ENCODE peak calls at places on chromosomes 1 and 21, in nine cellular contexts. D is cardiac muscle cell; I is activated naive CD4-positive, alpha-beta T cell treated with anti-CD3 and anti-CD28 coated beads, Interleukin-2, amount 10 ng/mL, durations not matched to agents 7 days and 5 days; V is stimulated activated CD4-positive, alpha-beta T cell treated with anti-CD3 and anti-CD28 coated beads, Interleukin-12 subunit alpha, Interleukin-12 subunit beta, amount 100 ng/mL, for 4 hours; E is AG04449; T is left ventricle myocardium inferior; M is fibroblast of gingiva; O is ascending aorta; A is HT-29. Z is an unnamed sample.

GRCh38 chr1:28160677-28161328 is 15.7 kb downstream of the PTAFR start:
- DNase-seq in D (no peak), I (no peak), V (no peak), E (peak), T (no peak), M (peak), O (no peak), A (peak), Z (no peak)

GRCh38 chr1:46806196-46807020 is 7.6 kb downstream of the CYP4B1 start:
- DNase-seq in D (no peak), I (no peak), V (no peak), E (no peak), T (peak), M (no peak), O (peak), A (no peak), Z (peak)

GRCh38 chr1:180360333-180361075 is 130.4 kb downstream of the LHX4 start:
- DNase-seq in D (no peak), I (no peak), V (no peak), E (no peak), T (no peak), M (no peak), O (no peak), A (no peak), Z (no peak)

GRCh38 chr21:42669069-42669468 is 15.6 kb downstream of the PDE9A start:
- DNase-seq in D (no peak), I (no peak), V (no peak), E (no peak), T (peak), M (no peak), O (no peak), A (no peak), Z (no peak)

GRCh38 chr1:224539971-224540370 is 76.1 kb upstream of the CNIH3 start:
- DNase-seq in D (no peak), I (no peak), V (no peak), E (no peak), T (no peak), M (peak), O (no peak), A (no peak), Z (no peak)

GRCh38 chr1:174160109-174160473 is 771 bp downstream of the RABGAP1L start:
- DNase-seq in D (peak), I (no peak), V (peak), E (no peak), T (peak), M (peak), O (peak), A (peak), Z (peak)

GRCh38 chr1:151520359-151520758 is 9.2 kb downstream of the CGN start:
- DNase-seq in D (no peak), I (no peak), V (no peak), E (no peak), T (no peak), M (no peak), O (no peak), A (no peak), Z (no peak)

GRCh38 chr1:152928671-152929070 is 18.3 kb upstream of the SPRR5 start:
- DNase-seq in D (no peak), I (no peak), V (no peak), E (no peak), T (no peak), M (no peak), O (no peak), A (no peak), Z (no peak)

GRCh38 chr1:2985121-2985561 is 36.1 kb upstream of the ACTRT2 start:
- DNase-seq in D (no peak), I (peak), V (no peak), E (no peak), T (no peak), M (no peak), O (peak), A (no peak), Z (no peak)

GRCh38 chr1:236176337-236177336 is 34.3 kb downstream of the GPR137B start:
- DNase-seq in D (no peak), I (no peak), V (no peak), E (no peak), T (no peak), M (no peak), O (no peak), A (no peak), Z (no peak)

GRCh38 chr21:45164124-45164511 is 89.7 kb downstream of the ADARB1 start:
- DNase-seq in D (no peak), I (no peak), V (no peak), E (no peak), T (no peak), M (peak), O (no peak), A (no peak), Z (no peak)

GRCh38 chr1:180593382-180593781 is 34.6 kb downstream of the OVAAL start:
- DNase-seq in D (no peak), I (no peak), V (no peak), E (no peak), T (no peak), M (no peak), O (no peak), A (no peak), Z (no peak)

GRCh38 chr1:99557556-99558256 is 88.2 kb upstream of the PALMD start:
- DNase-seq in D (no peak), I (no peak), V (no peak), E (no peak), T (no peak), M (peak), O (no peak), A (no peak), Z (no peak)

GRCh38 chr21:45984584-45985095 is 3.1 kb downstream of the COL6A1 start:
- DNase-seq in D (no peak), I (no peak), V (no peak), E (no peak), T (no peak), M (no peak), O (no peak), A (no peak), Z (no peak)

GRCh38 chr1:225766967-225767413 is 10.6 kb upstream of the SRP9 start:
- DNase-seq in D (no peak), I (no peak), V (no peak), E (peak), T (no peak), M (peak), O (peak), A (no peak), Z (no peak)

GRCh38 chr1:34865981-34866761 is 6.6 kb upstream of the SMIM12 start:
- DNase-seq in D (peak), I (peak), V (peak), E (no peak), T (peak), M (peak), O (peak), A (peak), Z (peak)

GRCh38 chr21:27700974-27701614 is 734.2 kb upstream of the ADAMTS5 start:
- DNase-seq in D (peak), I (peak), V (peak), E (peak), T (peak), M (peak), O (peak), A (peak), Z (peak)

GRCh38 chr1:17849216-17849615 is 94.1 kb downstream of the ACTL8 start:
- DNase-seq in D (no peak), I (no peak), V (no peak), E (no peak), T (no peak), M (peak), O (no peak), A (no peak), Z (no peak)

GRCh38 chr1:246907472-246907871 is 24.3 kb downstream of the AHCTF1 start:
- DNase-seq in D (peak), I (peak), V (no peak), E (no peak), T (no peak), M (peak), O (no peak), A (peak), Z (no peak)

GRCh38 chr1:43284711-43285110 is 670 bp downstream of the C1orf210 start:
- DNase-seq in D (no peak), I (no peak), V (no peak), E (no peak), T (no peak), M (no peak), O (no peak), A (peak), Z (no peak)

GRCh38 chr1:18676431-18676830 is 45.8 kb downstream of the PAX7 start:
- DNase-seq in D (no peak), I (no peak), V (no peak), E (no peak), T (no peak), M (no peak), O (no peak), A (no peak), Z (no peak)

GRCh38 chr1:30383131-30383793 is 340.1 kb downstream of the MATN1 start:
- DNase-seq in D (no peak), I (no peak), V (no peak), E (no peak), T (no peak), M (no peak), O (no peak), A (no peak), Z (no peak)

GRCh38 chr1:27476222-27476621 is 13.7 kb downstream of the WASF2 start:
- DNase-seq in D (no peak), I (no peak), V (no peak), E (no peak), T (no peak), M (no peak), O (peak), A (no peak), Z (peak)

GRCh38 chr1:99456536-99456935 is 189.4 kb upstream of the PALMD start:
- DNase-seq in D (no peak), I (no peak), V (no peak), E (no peak), T (no peak), M (no peak), O (no peak), A (no peak), Z (no peak)

GRCh38 chr1:234535763-234536515 is 57.0 kb upstream of the TARBP1 start:
- DNase-seq in D (no peak), I (no peak), V (no peak), E (no peak), T (peak), M (peak), O (peak), A (no peak), Z (peak)

GRCh38 chr1:86705633-86705985 is 1.2 kb downstream of the SH3GLB1 start:
- DNase-seq in D (peak), I (no peak), V (no peak), E (no peak), T (no peak), M (peak), O (no peak), A (peak), Z (no peak)

GRCh38 chr1:11025618-11026017 is 13.2 kb downstream of the TARDBP start:
- DNase-seq in D (no peak), I (no peak), V (no peak), E (no peak), T (no peak), M (no peak), O (no peak), A (no peak), Z (no peak)

GRCh38 chr1:201938440-201939005 is 7.8 kb downstream of the LMOD1 start:
- DNase-seq in D (no peak), I (no peak), V (no peak), E (no peak), T (no peak), M (no peak), O (no peak), A (no peak), Z (no peak)

GRCh38 chr21:35281946-35282345 is 232.8 kb upstream of the RUNX1 start:
- DNase-seq in D (no peak), I (no peak), V (no peak), E (no peak), T (no peak), M (no peak), O (no peak), A (no peak), Z (no peak)

GRCh38 chr1:230113605-230114241 is 46.7 kb downstream of the GALNT2 start:
- DNase-seq in D (no peak), I (no peak), V (no peak), E (peak), T (no peak), M (peak), O (peak), A (no peak), Z (peak)

GRCh38 chr1:198123146-198123545 is 33.7 kb upstream of the NEK7 start:
- DNase-seq in D (no peak), I (no peak), V (no peak), E (peak), T (no peak), M (peak), O (no peak), A (no peak), Z (no peak)

GRCh38 chr1:212482352-212483153 is 49.8 kb downstream of the NENF start:
- DNase-seq in D (no peak), I (no peak), V (no peak), E (no peak), T (no peak), M (peak), O (no peak), A (peak), Z (no peak)

GRCh38 chr1:25563330-25564215 is 20.2 kb downstream of the LDLRAP1 start:
- DNase-seq in D (no peak), I (peak), V (no peak), E (no peak), T (no peak), M (no peak), O (no peak), A (no peak), Z (no peak)

GRCh38 chr1:18955442-18956188 is 861 bp downstream of the IFFO2 start:
- DNase-seq in D (peak), I (peak), V (peak), E (no peak), T (no peak), M (peak), O (peak), A (peak), Z (no peak)

GRCh38 chr1:183244466-183244865 is 58.4 kb downstream of the LAMC2 start:
- DNase-seq in D (peak), I (no peak), V (no peak), E (peak), T (peak), M (peak), O (peak), A (no peak), Z (peak)

GRCh38 chr1:11281518-11282331 is 8.7 kb downstream of the UBIAD1 start:
- DNase-seq in D (no peak), I (no peak), V (no peak), E (peak), T (no peak), M (peak), O (peak), A (no peak), Z (no peak)

GRCh38 chr1:65820983-65821382 is 28.3 kb downstream of the PDE4B start:
- DNase-seq in D (no peak), I (no peak), V (no peak), E (peak), T (no peak), M (peak), O (no peak), A (no peak), Z (no peak)

GRCh38 chr21:32520885-32521735 is 64.2 kb downstream of the TCP10L start:
- DNase-seq in D (no peak), I (no peak), V (no peak), E (peak), T (peak), M (peak), O (peak), A (peak), Z (peak)

Z was measured in right atrium auricular region.